ENCODE peak calls at places on chromosome 14, in ten cellular contexts. O, R, S, J, K, Y, C, Z, M and D are unnamed samples.

GRCh38 chr14:53306267-53306721 is 153.2 kb upstream of the DDHD1 start:
- DNase-seq in C (peak), O (peak), R (peak), Y (peak), Z (peak), K (peak), S (peak), M (peak), J (no peak), D (peak)

GRCh38 chr14:28635387-28635786 is 131.2 kb upstream of the FOXG1 start:
- DNase-seq in J (no peak), S (peak), Z (no peak), M (no peak), Y (no peak), R (no peak), C (peak), K (peak), O (peak), D (peak)

GRCh38 chr14:50666772-50667490 is 1.2 kb downstream of the SAV1 start:
- DNase-seq in K (peak), J (peak), C (no peak), Y (no peak), Z (no peak), O (no peak), R (no peak), S (peak), M (no peak), D (peak)

GRCh38 chr14:80930836-80931389 is 10.6 kb downstream of the CEP128 start:
- DNase-seq in Y (no peak), C (no peak), R (no peak), J (no peak), Z (peak), K (no peak), O (no peak), S (peak), M (no peak), D (peak)

GRCh38 chr14:53668861-53669260 is 287.8 kb downstream of the BMP4 start:
- DNase-seq in Z (no peak), M (no peak), O (no peak), J (no peak), K (no peak), S (no peak), R (no peak), Y (no peak), C (no peak), D (no peak)

GRCh38 chr14:105153331-105153731 is 15.2 kb downstream of the JAG2 start:
- DNase-seq in K (no peak), R (no peak), S (no peak), C (no peak), O (no peak), J (no peak), Y (no peak), M (no peak), Z (no peak), D (no peak)

GRCh38 chr14:89165189-89165809 is 251.7 kb downstream of the FOXN3 start:
- DNase-seq in O (no peak), M (no peak), Z (no peak), J (no peak), Y (no peak), C (no peak), R (no peak), S (no peak), K (peak), D (no peak)

GRCh38 chr14:68230941-68231717 is 411.6 kb downstream of the RAD51B start:
- DNase-seq in C (no peak), S (peak), Z (no peak), Y (no peak), R (no peak), O (no peak), M (no peak), K (no peak), J (no peak), D (no peak)

GRCh38 chr14:105126126-105126969 is 42.2 kb downstream of the JAG2 start:
- DNase-seq in R (no peak), S (no peak), Y (no peak), Z (no peak), M (no peak), C (no peak), K (no peak), O (no peak), J (no peak), D (no peak)